ENCODE peak calls at places on chromosomes 6 and 20, in four cellular contexts. R, E, Y and W are unnamed samples.
A peak's percentile ranks its signal among the peaks of the same experiment; 100 is the strongest.

GRCh38 chr6:153729189-153729588 is 309.9 kb upstream of the OPRM1 start:
- DNase-seq in R (no peak), E (peak; percentile 3), Y (no peak), W (no peak)

GRCh38 chr6:89267918-89268317 is 47.2 kb downstream of the GABRR2 start:
- DNase-seq in E (no peak), R (no peak), Y (no peak), W (no peak)

GRCh38 chr20:10603971-10604864 is 69.6 kb downstream of the JAG1 start:
- DNase-seq in Y (no peak), E (peak; percentile 99), R (no peak), W (no peak)

GRCh38 chr6:26020291-26020982 is 57.8 kb downstream of the TRIM38 start:
- DNase-seq in Y (peak; percentile 73), R (peak; percentile 93), E (no peak), W (peak; percentile 78)

GRCh38 chr6:74870403-74870802 is 335.4 kb downstream of the COL12A1 start:
- DNase-seq in R (no peak), E (peak; percentile 69), Y (no peak), W (peak; percentile 10)

GRCh38 chr6:84785676-84786075 is 21.3 kb upstream of the TBX18 start:
- DNase-seq in Y (no peak), E (no peak), R (no peak), W (no peak)

GRCh38 chr6:4756247-4756646 is 20.0 kb upstream of the CDYL start:
- DNase-seq in R (no peak), Y (no peak), E (no peak), W (no peak)

GRCh38 chr6:127716425-127716930 is 139.5 kb downstream of the C6orf58 start:
- DNase-seq in E (no peak), Y (no peak), R (no peak), W (no peak)

GRCh38 chr6:161301338-161301737 is 27.5 kb upstream of the AGPAT4 start:
- DNase-seq in R (no peak), E (no peak), Y (no peak), W (no peak)

GRCh38 chr6:24334285-24334684 is 23.6 kb downstream of the DCDC2 start:
- DNase-seq in E (no peak), Y (no peak), R (no peak), W (no peak)

GRCh38 chr6:11230158-11231107 is 2.0 kb downstream of the NEDD9 start:
- DNase-seq in Y (no peak), R (no peak), E (no peak), W (no peak)

GRCh38 chr20:35478804-35479472 is 23.5 kb downstream of the CEP250 start:
- DNase-seq in Y (peak; percentile 19), E (peak; percentile 77), R (no peak), W (peak; percentile 19)

GRCh38 chr20:49381558-49382493 is 100.6 kb downstream of the KCNB1 start:
- DNase-seq in Y (no peak), E (no peak), R (no peak), W (no peak)

GRCh38 chr20:25407311-25408169 is at the start of gene GINS1:
- DNase-seq in E (peak; percentile 95), R (peak; percentile 65), Y (peak; percentile 93), W (peak; percentile 89)

GRCh38 chr6:157143171-157143884 is 180.0 kb downstream of the TMEM242 start:
- DNase-seq in R (no peak), E (no peak), Y (no peak), W (no peak)

GRCh38 chr20:40144581-40144980 is 544.5 kb downstream of the MAFB start:
- DNase-seq in Y (no peak), E (no peak), R (no peak), W (no peak)

GRCh38 chr6:131744432-131744831 is 33.6 kb upstream of the CTAGE9 start:
- DNase-seq in E (no peak), R (no peak), Y (no peak), W (no peak)

GRCh38 chr6:42103753-42104094 is 38.7 kb downstream of the C6orf132 start:
- DNase-seq in Y (no peak), E (no peak), R (no peak), W (no peak)

GRCh38 chr20:35144694-35145093 is 2.4 kb downstream of the EDEM2 start:
- DNase-seq in R (peak; percentile 36), Y (no peak), E (no peak), W (no peak)

GRCh38 chr6:125201961-125202729 is 48.6 kb downstream of the TPD52L1 start:
- DNase-seq in R (no peak), Y (peak; percentile 69), E (no peak), W (no peak)

GRCh38 chr20:53220482-53221307 is 248.5 kb downstream of the TSHZ2 start:
- DNase-seq in Y (no peak), R (no peak), E (no peak), W (no peak)

GRCh38 chr20:37505263-37506165 is 15.5 kb upstream of the NNAT start:
- DNase-seq in Y (no peak), R (no peak), E (peak; percentile 97), W (no peak)

GRCh38 chr6:11667876-11668275 is 110.7 kb downstream of the ADTRP start:
- DNase-seq in Y (no peak), R (no peak), E (no peak), W (no peak)

DNA sequence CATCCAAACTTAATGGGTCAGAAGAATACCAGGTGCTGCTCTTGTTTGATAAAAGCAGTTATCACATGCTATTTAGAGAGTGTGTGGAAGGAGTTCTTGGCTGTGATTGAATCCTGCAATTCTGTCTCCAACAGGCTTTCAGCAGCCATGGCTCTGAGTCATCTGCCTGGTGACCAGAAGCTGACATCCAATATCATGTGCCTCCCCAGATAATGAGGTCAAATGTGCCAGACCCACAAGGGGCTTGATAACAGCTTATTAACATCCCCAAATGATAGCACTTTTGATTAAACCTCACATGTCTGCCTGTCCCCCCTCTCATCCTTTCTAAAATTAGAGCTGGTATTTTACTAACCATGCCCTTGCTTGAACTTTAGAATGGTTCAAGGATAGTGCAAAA is 175.7 kb upstream of the PLN start:
- DNase-seq in R (no peak), E (no peak), Y (no peak), W (no peak)
- TF ChIP-seq FOXK2 in R (no peak), E (no peak), Y (no peak), W (no peak)

DNA sequence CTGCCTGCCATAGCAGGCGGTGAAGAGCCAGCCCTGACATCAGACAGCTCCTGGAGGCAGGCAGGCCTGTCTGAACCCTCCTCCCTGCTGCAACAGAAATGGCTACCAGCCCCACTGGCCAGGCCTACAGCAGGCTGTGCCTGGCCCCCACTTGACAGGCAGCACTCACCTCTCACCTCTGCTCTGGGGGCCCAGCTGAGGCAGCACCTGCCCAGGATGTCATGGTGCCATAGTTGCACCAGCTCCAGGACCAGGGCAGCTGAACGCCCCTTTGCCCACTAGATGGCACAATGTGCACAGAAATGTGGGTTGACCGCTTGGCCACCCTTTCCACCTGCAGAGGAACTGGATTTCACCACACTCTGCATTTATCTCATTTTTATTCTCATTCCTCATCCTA is 30.6 kb downstream of the MRPL14 start:
- DNase-seq in E (peak; percentile 77), R (peak; percentile 27), Y (peak; percentile 73), W (peak; percentile 75)
- TF ChIP-seq FOXK2 in E (no peak), R (no peak), Y (no peak), W (no peak)

GRCh38 chr6:166667886-166668620 is 41.0 kb upstream of the RPS6KA2 start:
- DNase-seq in Y (no peak), E (no peak), R (no peak), W (no peak)
- TF ChIP-seq FOXK2 in Y (no peak), E (no peak), R (no peak), W (no peak)

DNA sequence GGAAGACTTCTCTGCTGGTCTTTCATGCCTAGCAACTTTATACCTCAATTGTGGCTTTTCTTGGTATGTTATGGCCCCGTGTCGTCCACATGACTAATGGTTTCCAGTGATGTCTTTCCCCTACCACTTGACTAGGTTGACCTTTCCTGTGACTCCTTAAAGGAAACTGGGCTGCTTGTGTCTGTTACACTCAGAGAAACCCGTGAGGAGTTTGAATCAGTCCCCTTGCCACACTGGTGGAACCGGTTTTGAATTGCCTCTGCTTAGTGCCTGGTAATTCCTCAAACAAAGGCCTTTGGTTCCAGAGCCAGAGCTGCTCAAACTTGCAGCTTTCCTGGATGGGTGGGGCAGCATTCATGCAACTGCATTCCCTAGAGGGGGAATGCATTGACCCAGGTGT is 21.9 kb downstream of the ECT2L start:
- DNase-seq in R (no peak), E (no peak), Y (peak; percentile 11), W (no peak)
- TF ChIP-seq FOXK2 in R (no peak), E (no peak), Y (no peak), W (no peak)

GRCh38 chr6:30542915-30543314 is 13.4 kb downstream of the GNL1 start:
- DNase-seq in R (no peak), Y (no peak), E (no peak), W (no peak)
- TF ChIP-seq FOXK2 in R (no peak), Y (no peak), E (no peak), W (no peak)

DNA sequence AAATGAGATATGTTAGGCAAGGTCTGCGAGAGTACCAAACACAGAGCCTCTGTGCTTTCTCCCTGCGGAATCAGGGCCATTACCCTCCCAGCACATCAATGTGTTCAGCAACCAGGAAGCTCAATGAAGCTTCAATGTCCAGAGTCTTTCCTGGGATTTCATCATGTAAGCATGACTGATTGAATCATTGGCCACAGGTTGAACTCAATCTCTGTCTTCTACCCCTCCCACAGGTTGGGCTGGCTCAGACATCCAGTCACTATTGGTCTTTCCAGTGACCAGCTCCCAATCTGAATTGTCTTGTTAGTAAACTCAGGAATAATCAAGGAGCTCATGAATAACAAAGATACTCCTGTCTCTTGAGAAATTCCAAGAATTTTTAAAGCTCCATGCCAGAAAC is 2.7 kb upstream of the DTD1 start:
- DNase-seq in Y (peak; percentile 36), E (peak; percentile 86), R (no peak), W (no peak)
- TF ChIP-seq FOXK2 in Y (no peak), E (no peak), R (no peak), W (no peak)

GRCh38 chr6:29845405-29846006 is 17.9 kb downstream of the HLA-G start:
- DNase-seq in Y (no peak), R (peak; percentile 8), E (peak; percentile 45), W (no peak)
- TF ChIP-seq FOXK2 in Y (no peak), R (no peak), E (no peak), W (no peak)